ENCODE peak calls at places on chromosomes 13 and 19, in five cellular contexts. One of them, this sample, is unnamed.

GRCh38 chr19:49921871-49922755 is 6.9 kb upstream of the ATF5 start:
- DNase-seq in COR-L47: no peak
- DNase-seq in MCF 10A: peak; percentile 36
- DNase-seq in stimulated activated CD8-positive, alpha-beta memory T cell treated with anti-CD3 and anti-CD28 coated beads, Interleukin-15, amount 100 ng/mL, for 24 hours: no peak
- DNase-seq in effector CD8-positive, alpha-beta T cell: no peak
- DNase-seq in this sample: no peak

GRCh38 chr19:8332976-8333770 is 9.9 kb downstream of the KANK3 start:
- DNase-seq in effector CD8-positive, alpha-beta T cell: no peak
- DNase-seq in COR-L47: no peak
- DNase-seq in MCF 10A: no peak
- DNase-seq in stimulated activated CD8-positive, alpha-beta memory T cell treated with anti-CD3 and anti-CD28 coated beads, Interleukin-15, amount 100 ng/mL, for 24 hours: no peak
- DNase-seq in this sample: no peak

GRCh38 chr13:97855570-97855970 is 97.9 kb upstream of the IPO5 start:
- DNase-seq in stimulated activated CD8-positive, alpha-beta memory T cell treated with anti-CD3 and anti-CD28 coated beads, Interleukin-15, amount 100 ng/mL, for 24 hours: no peak
- DNase-seq in effector CD8-positive, alpha-beta T cell: no peak
- DNase-seq in MCF 10A: peak; percentile 76
- DNase-seq in COR-L47: peak; percentile 76
- DNase-seq in this sample: peak; percentile 41

GRCh38 chr13:45674908-45675307 is 27.2 kb upstream of the CBY2 start:
- DNase-seq in COR-L47: peak; percentile 38
- DNase-seq in effector CD8-positive, alpha-beta T cell: no peak
- DNase-seq in stimulated activated CD8-positive, alpha-beta memory T cell treated with anti-CD3 and anti-CD28 coated beads, Interleukin-15, amount 100 ng/mL, for 24 hours: no peak
- DNase-seq in MCF 10A: peak; percentile 92
- DNase-seq in this sample: no peak

GRCh38 chr19:4891066-4891465 is 11.6 kb downstream of the ARRDC5 start:
- DNase-seq in MCF 10A: no peak
- DNase-seq in effector CD8-positive, alpha-beta T cell: no peak
- DNase-seq in stimulated activated CD8-positive, alpha-beta memory T cell treated with anti-CD3 and anti-CD28 coated beads, Interleukin-15, amount 100 ng/mL, for 24 hours: no peak
- DNase-seq in COR-L47: no peak
- DNase-seq in this sample: no peak

GRCh38 chr13:96130818-96131217 is 40.9 kb downstream of the HS6ST3 start:
- DNase-seq in MCF 10A: no peak
- DNase-seq in COR-L47: no peak
- DNase-seq in effector CD8-positive, alpha-beta T cell: no peak
- DNase-seq in stimulated activated CD8-positive, alpha-beta memory T cell treated with anti-CD3 and anti-CD28 coated beads, Interleukin-15, amount 100 ng/mL, for 24 hours: no peak
- DNase-seq in this sample: no peak

GRCh38 chr13:48636550-48636949 is 17.2 kb upstream of the CYSLTR2 start:
- DNase-seq in MCF 10A: no peak
- DNase-seq in COR-L47: no peak
- DNase-seq in effector CD8-positive, alpha-beta T cell: no peak
- DNase-seq in stimulated activated CD8-positive, alpha-beta memory T cell treated with anti-CD3 and anti-CD28 coated beads, Interleukin-15, amount 100 ng/mL, for 24 hours: no peak
- DNase-seq in this sample: no peak

GRCh38 chr13:51524312-51524711 is 60.0 kb upstream of the WDFY2 start:
- DNase-seq in COR-L47: no peak
- DNase-seq in effector CD8-positive, alpha-beta T cell: no peak
- DNase-seq in stimulated activated CD8-positive, alpha-beta memory T cell treated with anti-CD3 and anti-CD28 coated beads, Interleukin-15, amount 100 ng/mL, for 24 hours: no peak
- DNase-seq in MCF 10A: peak; percentile 65
- DNase-seq in this sample: no peak

GRCh38 chr13:27200413-27201066 is 28.9 kb upstream of the USP12 start:
- DNase-seq in effector CD8-positive, alpha-beta T cell: no peak
- DNase-seq in MCF 10A: no peak
- DNase-seq in COR-L47: no peak
- DNase-seq in stimulated activated CD8-positive, alpha-beta memory T cell treated with anti-CD3 and anti-CD28 coated beads, Interleukin-15, amount 100 ng/mL, for 24 hours: no peak
- DNase-seq in this sample: no peak

GRCh38 chr19:18160792-18161690 is 8.1 kb downstream of the PIK3R2 start:
- DNase-seq in MCF 10A: peak; percentile 69
- DNase-seq in COR-L47: peak; percentile 51
- DNase-seq in stimulated activated CD8-positive, alpha-beta memory T cell treated with anti-CD3 and anti-CD28 coated beads, Interleukin-15, amount 100 ng/mL, for 24 hours: peak; percentile 85
- DNase-seq in effector CD8-positive, alpha-beta T cell: peak; percentile 80
- DNase-seq in this sample: no peak

GRCh38 chr19:10517361-10517759 is at the start of gene S1PR5:
- DNase-seq in MCF 10A: no peak
- DNase-seq in COR-L47: peak; percentile 25
- DNase-seq in effector CD8-positive, alpha-beta T cell: no peak
- DNase-seq in stimulated activated CD8-positive, alpha-beta memory T cell treated with anti-CD3 and anti-CD28 coated beads, Interleukin-15, amount 100 ng/mL, for 24 hours: no peak
- DNase-seq in this sample: no peak

GRCh38 chr19:2274937-2275535 is 6.9 kb downstream of the PEAK3 start:
- DNase-seq in COR-L47: peak; percentile 76
- DNase-seq in effector CD8-positive, alpha-beta T cell: peak; percentile 31
- DNase-seq in MCF 10A: peak; percentile 74
- DNase-seq in stimulated activated CD8-positive, alpha-beta memory T cell treated with anti-CD3 and anti-CD28 coated beads, Interleukin-15, amount 100 ng/mL, for 24 hours: no peak
- DNase-seq in this sample: peak; percentile 68

GRCh38 chr19:1310853-1311180 is 25.1 kb downstream of the EFNA2 start:
- DNase-seq in effector CD8-positive, alpha-beta T cell: no peak
- DNase-seq in MCF 10A: no peak
- DNase-seq in stimulated activated CD8-positive, alpha-beta memory T cell treated with anti-CD3 and anti-CD28 coated beads, Interleukin-15, amount 100 ng/mL, for 24 hours: no peak
- DNase-seq in COR-L47: no peak
- DNase-seq in this sample: no peak

GRCh38 chr19:29550896-29551295 is 25.1 kb downstream of the VSTM2B start:
- DNase-seq in stimulated activated CD8-positive, alpha-beta memory T cell treated with anti-CD3 and anti-CD28 coated beads, Interleukin-15, amount 100 ng/mL, for 24 hours: no peak
- DNase-seq in MCF 10A: no peak
- DNase-seq in COR-L47: no peak
- DNase-seq in effector CD8-positive, alpha-beta T cell: no peak
- DNase-seq in this sample: no peak

GRCh38 chr13:81987159-81987558 is 1646.2 kb upstream of the SPRY2 start:
- DNase-seq in COR-L47: peak; percentile 5
- DNase-seq in effector CD8-positive, alpha-beta T cell: no peak
- DNase-seq in stimulated activated CD8-positive, alpha-beta memory T cell treated with anti-CD3 and anti-CD28 coated beads, Interleukin-15, amount 100 ng/mL, for 24 hours: no peak
- DNase-seq in MCF 10A: peak; percentile 23
- DNase-seq in this sample: no peak

GRCh38 chr19:20640023-20640422 is 21.3 kb downstream of the ZNF626 start:
- DNase-seq in COR-L47: no peak
- DNase-seq in stimulated activated CD8-positive, alpha-beta memory T cell treated with anti-CD3 and anti-CD28 coated beads, Interleukin-15, amount 100 ng/mL, for 24 hours: no peak
- DNase-seq in effector CD8-positive, alpha-beta T cell: no peak
- DNase-seq in MCF 10A: no peak
- DNase-seq in this sample: no peak

GRCh38 chr19:1884291-1884718 is 991 bp downstream of the ABHD17A start:
- DNase-seq in effector CD8-positive, alpha-beta T cell: no peak
- DNase-seq in COR-L47: no peak
- DNase-seq in MCF 10A: no peak
- DNase-seq in stimulated activated CD8-positive, alpha-beta memory T cell treated with anti-CD3 and anti-CD28 coated beads, Interleukin-15, amount 100 ng/mL, for 24 hours: no peak
- DNase-seq in this sample: no peak

GRCh38 chr13:27535546-27535945 is 84.8 kb downstream of the LNX2 start:
- DNase-seq in MCF 10A: no peak
- DNase-seq in effector CD8-positive, alpha-beta T cell: no peak
- DNase-seq in stimulated activated CD8-positive, alpha-beta memory T cell treated with anti-CD3 and anti-CD28 coated beads, Interleukin-15, amount 100 ng/mL, for 24 hours: no peak
- DNase-seq in COR-L47: no peak
- DNase-seq in this sample: no peak

GRCh38 chr13:94173312-94173854 is 306.1 kb downstream of the DCT start:
- DNase-seq in MCF 10A: no peak
- DNase-seq in effector CD8-positive, alpha-beta T cell: no peak
- DNase-seq in stimulated activated CD8-positive, alpha-beta memory T cell treated with anti-CD3 and anti-CD28 coated beads, Interleukin-15, amount 100 ng/mL, for 24 hours: no peak
- DNase-seq in COR-L47: no peak
- DNase-seq in this sample: no peak

GRCh38 chr13:21894703-21895699 is 224.1 kb downstream of the FGF9 start:
- DNase-seq in effector CD8-positive, alpha-beta T cell: no peak
- DNase-seq in stimulated activated CD8-positive, alpha-beta memory T cell treated with anti-CD3 and anti-CD28 coated beads, Interleukin-15, amount 100 ng/mL, for 24 hours: no peak
- DNase-seq in MCF 10A: no peak
- DNase-seq in COR-L47: no peak
- DNase-seq in this sample: no peak

GRCh38 chr19:7789447-7789846 is 26.4 kb downstream of the CLEC4M start:
- DNase-seq in effector CD8-positive, alpha-beta T cell: peak; percentile 15
- DNase-seq in MCF 10A: no peak
- DNase-seq in COR-L47: no peak
- DNase-seq in stimulated activated CD8-positive, alpha-beta memory T cell treated with anti-CD3 and anti-CD28 coated beads, Interleukin-15, amount 100 ng/mL, for 24 hours: no peak
- DNase-seq in this sample: no peak

GRCh38 chr19:17881701-17882100 is 10.0 kb downstream of the SLC5A5 start:
- DNase-seq in effector CD8-positive, alpha-beta T cell: no peak
- DNase-seq in stimulated activated CD8-positive, alpha-beta memory T cell treated with anti-CD3 and anti-CD28 coated beads, Interleukin-15, amount 100 ng/mL, for 24 hours: no peak
- DNase-seq in MCF 10A: no peak
- DNase-seq in COR-L47: no peak
- DNase-seq in this sample: no peak

GRCh38 chr13:112605531-112605990 is 17.6 kb upstream of the TUBGCP3 start:
- DNase-seq in effector CD8-positive, alpha-beta T cell: no peak
- DNase-seq in MCF 10A: no peak
- DNase-seq in stimulated activated CD8-positive, alpha-beta memory T cell treated with anti-CD3 and anti-CD28 coated beads, Interleukin-15, amount 100 ng/mL, for 24 hours: no peak
- DNase-seq in COR-L47: no peak
- DNase-seq in this sample: no peak

GRCh38 chr19:41700381-41701195 is 7.8 kb upstream of the CEACAM5 start:
- DNase-seq in MCF 10A: no peak
- DNase-seq in COR-L47: no peak
- DNase-seq in stimulated activated CD8-positive, alpha-beta memory T cell treated with anti-CD3 and anti-CD28 coated beads, Interleukin-15, amount 100 ng/mL, for 24 hours: no peak
- DNase-seq in effector CD8-positive, alpha-beta T cell: no peak
- DNase-seq in this sample: no peak